ENCODE peak calls at places on chromosomes 6 and 20, in ten cellular contexts. P is HFF-Myc, O is adipocyte, Q is A549, C is EL, R is HTR-8/SVneo, F is skeletal muscle cell, Y is AML-193, W is epithelial cell of esophagus, J is Kasumi-1. B is an unnamed sample.

GRCh38 chr6:89581669-89582068 is 56.9 kb downstream of the LYRM2 start:
- DNase-seq in P (no peak), O (no peak), Q (no peak), C (no peak), R (no peak), F (no peak), Y (no peak), W (no peak), J (no peak), B (no peak)

GRCh38 chr20:58001381-58001780 is 227.1 kb downstream of the ANKRD60 start:
- DNase-seq in P (no peak), O (no peak), Q (no peak), C (no peak), R (no peak), F (no peak), Y (no peak), W (no peak), J (no peak), B (no peak)

GRCh38 chr20:7926767-7927166 is 13.5 kb downstream of the HAO1 start:
- DNase-seq in P (peak), O (peak), Q (no peak), C (peak), R (no peak), F (peak), Y (peak), W (peak), J (peak), B (no peak)

GRCh38 chr6:1622220-1622841 is 12.6 kb downstream of the FOXC1 start:
- DNase-seq in P (no peak), O (no peak), Q (no peak), C (no peak), R (no peak), F (no peak), Y (no peak), W (no peak), J (no peak), B (no peak)

GRCh38 chr20:62616728-62617621 is 25.3 kb upstream of the SLCO4A1 start:
- DNase-seq in P (no peak), O (peak), Q (peak), C (peak), R (peak), F (no peak), Y (peak), W (peak), J (peak), B (peak)

GRCh38 chr6:45253457-45253856 is 74.7 kb upstream of the RUNX2 start:
- DNase-seq in P (no peak), O (no peak), Q (no peak), C (no peak), R (no peak), F (no peak), Y (no peak), W (no peak), J (no peak), B (no peak)

GRCh38 chr6:100210138-100210872 is 216.3 kb upstream of the MCHR2 start:
- DNase-seq in P (no peak), O (no peak), Q (no peak), C (no peak), R (no peak), F (no peak), Y (no peak), W (no peak), J (no peak), B (no peak)

GRCh38 chr6:5302995-5303622 is 41.8 kb downstream of the FARS2 start:
- DNase-seq in P (no peak), O (peak), Q (peak), C (no peak), R (no peak), F (no peak), Y (no peak), W (peak), J (peak), B (peak)

GRCh38 chr20:17712708-17713107 is 12.9 kb downstream of the BANF2 start:
- DNase-seq in P (no peak), O (no peak), Q (no peak), C (no peak), R (no peak), F (no peak), Y (no peak), W (no peak), J (no peak), B (no peak)

GRCh38 chr6:111559193-111560097 is 46.2 kb downstream of the TRAF3IP2 start:
- DNase-seq in P (peak), O (peak), Q (no peak), C (no peak), R (no peak), F (peak), Y (no peak), W (no peak), J (no peak), B (peak)

GRCh38 chr20:19658137-19658536 is 99.9 kb upstream of the RIN2 start:
- DNase-seq in P (no peak), O (no peak), Q (no peak), C (no peak), R (no peak), F (no peak), Y (no peak), W (no peak), J (no peak), B (no peak)

GRCh38 chr6:32818867-32819266 is 2.1 kb upstream of the HLA-DOB start:
- DNase-seq in P (no peak), O (no peak), Q (no peak), C (no peak), R (no peak), F (no peak), Y (no peak), W (no peak), J (no peak), B (no peak)

GRCh38 chr6:5569491-5569890 is 308.2 kb downstream of the FARS2 start:
- DNase-seq in P (peak), O (no peak), Q (no peak), C (peak), R (no peak), F (peak), Y (no peak), W (peak), J (no peak), B (no peak)

GRCh38 chr6:147974376-147974775 is 368.3 kb upstream of the SASH1 start:
- DNase-seq in P (peak), O (peak), Q (no peak), C (peak), R (peak), F (peak), Y (no peak), W (peak), J (no peak), B (no peak)

GRCh38 chr6:152534541-152534940 is 102.6 kb downstream of the SYNE1 start:
- DNase-seq in P (no peak), O (no peak), Q (no peak), C (no peak), R (no peak), F (no peak), Y (no peak), W (no peak), J (no peak), B (no peak)

GRCh38 chr6:47379328-47379727 is 69.6 kb upstream of the TNFRSF21 start:
- DNase-seq in P (no peak), O (peak), Q (no peak), C (no peak), R (no peak), F (peak), Y (no peak), W (peak), J (no peak), B (no peak)

GRCh38 chr20:53914091-53914860 is 156.1 kb downstream of the BCAS1 start:
- DNase-seq in P (no peak), O (peak), Q (no peak), C (peak), R (no peak), F (no peak), Y (no peak), W (no peak), J (peak), B (no peak)

GRCh38 chr6:2858678-2859324 is 17.1 kb upstream of the SERPINB1 start:
- DNase-seq in P (no peak), O (no peak), Q (no peak), C (no peak), R (no peak), F (no peak), Y (no peak), W (no peak), J (no peak), B (peak)

GRCh38 chr6:22717906-22718305 is 148.5 kb downstream of the HDGFL1 start:
- DNase-seq in P (no peak), O (no peak), Q (no peak), C (no peak), R (no peak), F (no peak), Y (no peak), W (no peak), J (no peak), B (no peak)

GRCh38 chr6:46626228-46626909 is 26.2 kb downstream of the CYP39A1 start:
- DNase-seq in P (no peak), O (peak), Q (no peak), C (peak), R (peak), F (peak), Y (peak), W (peak), J (peak), B (no peak)

GRCh38 chr6:6219716-6220115 is 100.7 kb downstream of the F13A1 start:
- DNase-seq in P (no peak), O (no peak), Q (no peak), C (no peak), R (no peak), F (no peak), Y (no peak), W (no peak), J (no peak), B (no peak)

GRCh38 chr6:72386324-72386723 is 235.5 kb upstream of the KCNQ5 start:
- DNase-seq in P (no peak), O (no peak), Q (no peak), C (peak), R (no peak), F (no peak), Y (peak), W (peak), J (peak), B (no peak)